ENCODE peak calls at places on chromosomes 16 and 17, in six cellular contexts. One of them, this sample, is unnamed.

GRCh38 chr17:50637829-50638571 is 3.3 kb downstream of the ABCC3 start:
- DNase-seq in A549: no peak
- DNase-seq in OCI-LY7: no peak
- DNase-seq in left ventricle myocardium inferior: no peak
- DNase-seq in pons: no peak
- DNase-seq in foreskin melanocyte: no peak
- DNase-seq in this sample: no peak

GRCh38 chr16:56041556-56042140 is 149.6 kb upstream of the GNAO1 start:
- DNase-seq in left ventricle myocardium inferior: no peak
- DNase-seq in OCI-LY7: peak; percentile 10
- DNase-seq in A549: peak; percentile 6
- DNase-seq in foreskin melanocyte: no peak
- DNase-seq in pons: peak; percentile 31
- DNase-seq in this sample: no peak

GRCh38 chr17:49969134-49969759 is at the start of gene DLX4:
- DNase-seq in OCI-LY7: no peak
- DNase-seq in foreskin melanocyte: no peak
- DNase-seq in left ventricle myocardium inferior: no peak
- DNase-seq in A549: peak; percentile 99
- DNase-seq in pons: no peak
- DNase-seq in this sample: no peak

GRCh38 chr16:68286153-68287074 is 22.1 kb downstream of the SLC7A6 start:
- DNase-seq in left ventricle myocardium inferior: no peak
- DNase-seq in OCI-LY7: peak; percentile 76
- DNase-seq in A549: no peak
- DNase-seq in pons: peak; percentile 38
- DNase-seq in foreskin melanocyte: no peak
- DNase-seq in this sample: no peak

GRCh38 chr16:79811541-79811940 is 211.0 kb upstream of the MAF start:
- DNase-seq in OCI-LY7: no peak
- DNase-seq in left ventricle myocardium inferior: no peak
- DNase-seq in pons: no peak
- DNase-seq in foreskin melanocyte: no peak
- DNase-seq in A549: no peak
- DNase-seq in this sample: no peak

GRCh38 chr17:57588086-57588485 is 157.0 kb downstream of the CCDC182 start:
- DNase-seq in foreskin melanocyte: no peak
- DNase-seq in A549: no peak
- DNase-seq in left ventricle myocardium inferior: no peak
- DNase-seq in pons: no peak
- DNase-seq in OCI-LY7: no peak
- DNase-seq in this sample: no peak

GRCh38 chr17:38320482-38320881 is 23.3 kb downstream of the GPR179 start:
- DNase-seq in OCI-LY7: no peak
- DNase-seq in pons: no peak
- DNase-seq in left ventricle myocardium inferior: no peak
- DNase-seq in foreskin melanocyte: no peak
- DNase-seq in A549: no peak
- DNase-seq in this sample: no peak

GRCh38 chr16:28925386-28926228 is 569 bp upstream of the RABEP2 start:
- DNase-seq in foreskin melanocyte: peak; percentile 82
- DNase-seq in OCI-LY7: peak; percentile 86
- DNase-seq in left ventricle myocardium inferior: peak; percentile 87
- DNase-seq in A549: peak; percentile 67
- DNase-seq in pons: peak; percentile 52
- DNase-seq in this sample: peak; percentile 68

GRCh38 chr16:4052801-4053662 is 63.2 kb downstream of the ADCY9 start:
- DNase-seq in A549: no peak
- DNase-seq in left ventricle myocardium inferior: peak; percentile 75
- DNase-seq in OCI-LY7: no peak
- DNase-seq in pons: peak; percentile 79
- DNase-seq in foreskin melanocyte: peak; percentile 93
- DNase-seq in this sample: peak; percentile 78

GRCh38 chr17:12041316-12041715 is 20.6 kb downstream of the MAP2K4 start:
- DNase-seq in OCI-LY7: no peak
- DNase-seq in foreskin melanocyte: peak; percentile 19
- DNase-seq in A549: peak; percentile 37
- DNase-seq in left ventricle myocardium inferior: no peak
- DNase-seq in pons: no peak
- DNase-seq in this sample: no peak

GRCh38 chr16:25066747-25067631 is 44.6 kb upstream of the LCMT1 start:
- DNase-seq in OCI-LY7: peak; percentile 84
- DNase-seq in foreskin melanocyte: peak; percentile 40
- DNase-seq in pons: peak; percentile 69
- DNase-seq in A549: peak; percentile 85
- DNase-seq in left ventricle myocardium inferior: peak; percentile 86
- DNase-seq in this sample: peak; percentile 88

GRCh38 chr17:64006361-64007088 is 8.4 kb downstream of the PRR29 start:
- DNase-seq in A549: no peak
- DNase-seq in left ventricle myocardium inferior: peak; percentile 75
- DNase-seq in foreskin melanocyte: no peak
- DNase-seq in OCI-LY7: no peak
- DNase-seq in pons: no peak
- DNase-seq in this sample: no peak

GRCh38 chr17:50352072-50352692 is 6.3 kb downstream of the XYLT2 start:
- DNase-seq in A549: no peak
- DNase-seq in OCI-LY7: no peak
- DNase-seq in pons: no peak
- DNase-seq in left ventricle myocardium inferior: peak; percentile 52
- DNase-seq in foreskin melanocyte: no peak
- DNase-seq in this sample: no peak

GRCh38 chr17:45261577-45262515 is at the start of gene SPATA32:
- DNase-seq in pons: no peak
- DNase-seq in left ventricle myocardium inferior: peak; percentile 68
- DNase-seq in OCI-LY7: peak; percentile 54
- DNase-seq in foreskin melanocyte: no peak
- DNase-seq in A549: no peak
- DNase-seq in this sample: peak; percentile 9

GRCh38 chr16:72400257-72401078 is 228.5 kb upstream of the PMFBP1 start:
- DNase-seq in foreskin melanocyte: peak; percentile 38
- DNase-seq in left ventricle myocardium inferior: no peak
- DNase-seq in OCI-LY7: peak; percentile 60
- DNase-seq in pons: peak; percentile 84
- DNase-seq in A549: peak; percentile 21
- DNase-seq in this sample: peak; percentile 78

GRCh38 chr17:50559674-50560184 is 786 bp upstream of the CACNA1G start:
- DNase-seq in foreskin melanocyte: peak; percentile 19
- DNase-seq in pons: no peak
- DNase-seq in OCI-LY7: no peak
- DNase-seq in A549: peak; percentile 95
- DNase-seq in left ventricle myocardium inferior: peak; percentile 42
- DNase-seq in this sample: no peak